ENCODE peak calls at places on chromosome 22, in eight cellular contexts. Q is stimulated activated CD8-positive, alpha-beta memory T cell treated with anti-CD3 and anti-CD28 coated beads, Interleukin-4, amount 100 ng/mL, for 1 hour; T is GM13976; Y is right atrium auricular region; D is PC-9; B is body of pancreas; U is activated T-cell treated with anti-CD3 and anti-CD28 coated beads for 1 hour; I is iPS DF 6.9. K is an unnamed sample.
A peak's percentile ranks its signal among the peaks of the same experiment; 100 is the strongest.

GRCh38 chr22:39299829-39300178 is 19.6 kb downstream of the RPL3 start:
- DNase-seq in B (no peak), I (no peak), U (no peak), Q (no peak), T (peak; percentile 73), Y (no peak), D (peak; percentile 22), K (no peak)

GRCh38 chr22:46132830-46133587 is 17.3 kb upstream of the PPARA start:
- DNase-seq in Q (no peak), T (no peak), I (no peak), Y (no peak), B (no peak), U (no peak), D (no peak), K (no peak)

GRCh38 chr22:27251563-27251962 is 550.0 kb downstream of the MN1 start:
- DNase-seq in I (no peak), Q (no peak), D (no peak), Y (no peak), U (no peak), T (no peak), B (no peak), K (no peak)

GRCh38 chr22:20494978-20495860 is at the start of gene KLHL22:
- DNase-seq in Q (no peak), D (peak; percentile 13), I (no peak), B (peak; percentile 43), U (peak; percentile 8), T (peak; percentile 52), Y (no peak), K (peak; percentile 30)

GRCh38 chr22:23012081-23012622 is 58.2 kb upstream of the GNAZ start:
- DNase-seq in I (no peak), T (peak; percentile 50), Q (no peak), D (no peak), U (no peak), B (no peak), Y (no peak), K (no peak)

GRCh38 chr22:47134222-47134621 is 371.8 kb downstream of the TBC1D22A start:
- DNase-seq in I (no peak), Q (no peak), B (no peak), T (no peak), U (no peak), Y (no peak), D (no peak), K (no peak)

GRCh38 chr22:35678836-35679235 is 30.6 kb downstream of the APOL6 start:
- DNase-seq in T (no peak), B (no peak), D (no peak), I (no peak), Y (no peak), U (no peak), Q (no peak), K (no peak)

GRCh38 chr22:32144875-32145274 is 14.2 kb downstream of the C22orf42 start:
- DNase-seq in B (no peak), Y (no peak), T (no peak), Q (no peak), U (no peak), D (no peak), I (no peak), K (no peak)

GRCh38 chr22:36049678-36049997 is 21.0 kb upstream of the RBFOX2 start:
- DNase-seq in T (no peak), D (no peak), U (no peak), B (no peak), Q (no peak), Y (no peak), I (no peak), K (no peak)

GRCh38 chr22:37485714-37486223 is 415 bp downstream of the MFNG start:
- DNase-seq in U (no peak), B (no peak), Q (no peak), T (no peak), I (no peak), D (no peak), Y (no peak), K (no peak)

GRCh38 chr22:23315341-23315917 is 135.1 kb downstream of the BCR start:
- DNase-seq in B (peak; percentile 70), Q (no peak), I (no peak), T (peak; percentile 78), Y (peak; percentile 75), D (peak; percentile 71), U (peak; percentile 43), K (peak; percentile 64)

GRCh38 chr22:39384750-39385480 is 14.7 kb upstream of the TAB1 start:
- DNase-seq in Q (no peak), T (no peak), I (no peak), D (no peak), U (no peak), B (no peak), Y (no peak), K (peak; percentile 53)